ENCODE peak calls at places on chromosomes 12 and 14, in seven cellular contexts. O is NCI-H226, F is COR-L47, S is T-helper 2 cell, M is SW480, I is aorta, R is cardiac muscle cell. J is an unnamed sample.

GRCh38 chr14:66645716-66646115 is 137.8 kb downstream of the GPHN start:
- DNase-seq in M (peak; percentile 81), F (no peak), O (no peak), R (no peak), S (no peak), I (no peak), J (no peak)

GRCh38 chr12:48183091-48183875 is at the start of gene CCDC184:
- DNase-seq in I (peak; percentile 87), F (peak; percentile 89), M (peak; percentile 68), R (peak; percentile 62), S (peak; percentile 57), O (peak; percentile 61), J (no peak)

GRCh38 chr14:103563089-103563620 is 395 bp downstream of the COA8 start:
- DNase-seq in I (no peak), S (no peak), M (peak; percentile 83), R (no peak), O (no peak), F (peak; percentile 82), J (peak; percentile 88)

GRCh38 chr14:73778736-73779135 is 64.6 kb upstream of the PNMA1 start:
- DNase-seq in M (no peak), O (no peak), R (no peak), I (no peak), S (no peak), F (no peak), J (no peak)

GRCh38 chr12:15700595-15700994 is 88.6 kb downstream of the EPS8 start:
- DNase-seq in S (no peak), I (no peak), M (no peak), R (no peak), O (peak; percentile 80), F (no peak), J (no peak)

GRCh38 chr14:36942522-36943245 is 229.7 kb downstream of the SLC25A21 start:
- DNase-seq in R (no peak), S (no peak), O (peak; percentile 11), I (no peak), M (peak; percentile 3), F (no peak), J (no peak)

GRCh38 chr12:63068857-63069442 is 82.1 kb downstream of the AVPR1A start:
- DNase-seq in R (peak; percentile 55), I (no peak), O (peak; percentile 59), S (no peak), M (peak; percentile 26), F (peak; percentile 44), J (no peak)

GRCh38 chr12:101110856-101111255 is 99.2 kb downstream of the SLC5A8 start:
- DNase-seq in O (no peak), R (no peak), M (peak; percentile 17), S (no peak), I (no peak), F (no peak), J (no peak)

GRCh38 chr12:70812124-70812523 is 108.4 kb downstream of the PTPRR start:
- DNase-seq in F (no peak), R (no peak), O (no peak), M (peak; percentile 20), I (no peak), S (no peak), J (no peak)

J was measured in RWPE2.